ENCODE peak calls at places on chromosomes 4 and X, in seven cellular contexts. F is WERI-Rb-1, V is mucosa of descending colon, L is GM23338, U is upper lobe of left lung, Z is AG10803, R is astrocyte of the spinal cord. A is an unnamed sample.

GRCh38 chr4:62196338-62196737 is 996.2 kb downstream of the ADGRL3 start:
- DNase-seq in F (no peak), L (no peak), Z (no peak), U (no peak), V (no peak), R (no peak), A (no peak)

GRCh38 chrX:41922694-41923171 is 621 bp downstream of the CASK start:
- DNase-seq in V (peak), Z (peak), L (peak), R (no peak), U (no peak), F (peak), A (peak)

GRCh38 chrX:56784666-56785065 is 55.6 kb downstream of the NBDY start:
- DNase-seq in L (no peak), R (no peak), F (no peak), V (no peak), Z (no peak), U (no peak), A (no peak)

GRCh38 chr4:8917868-8918783 is 46.5 kb upstream of the HMX1 start:
- DNase-seq in L (peak), U (peak), V (peak), F (peak), R (peak), Z (peak), A (peak)

GRCh38 chr4:7328913-7329638 is 105.7 kb downstream of the PSAPL1 start:
- DNase-seq in V (no peak), F (no peak), L (no peak), R (peak), Z (peak), U (no peak), A (no peak)

GRCh38 chrX:52426810-52427209 is 58.0 kb downstream of the XAGE2 start:
- DNase-seq in F (no peak), V (no peak), L (no peak), Z (no peak), U (no peak), R (no peak), A (no peak)

GRCh38 chrX:54695816-54696487 is 102.1 kb downstream of the ITIH6 start:
- DNase-seq in Z (no peak), U (no peak), L (no peak), V (no peak), R (no peak), F (no peak), A (no peak)

GRCh38 chrX:15619053-15619772 is 18.5 kb upstream of the ACE2 start:
- DNase-seq in R (peak), V (peak), L (no peak), F (no peak), Z (peak), U (no peak), A (no peak)

GRCh38 chr4:20062054-20062453 is 189.7 kb upstream of the SLIT2 start:
- DNase-seq in L (no peak), F (no peak), V (no peak), U (no peak), Z (peak), R (no peak), A (no peak)

GRCh38 chr4:182369211-182369610 is 126.0 kb downstream of the TENM3 start:
- DNase-seq in Z (peak), R (peak), L (peak), U (no peak), V (no peak), F (no peak), A (no peak)

GRCh38 chr4:37936889-37937498 is 23.2 kb upstream of the PTTG2 start:
- DNase-seq in Z (no peak), R (no peak), L (no peak), V (no peak), U (no peak), F (no peak), A (no peak)

GRCh38 chrX:111395132-111395531 is 16.9 kb downstream of the DCX start:
- DNase-seq in F (no peak), U (no peak), V (no peak), R (no peak), Z (no peak), L (no peak), A (no peak)

GRCh38 chr4:96120206-96120605 is 280.3 kb downstream of the PDHA2 start:
- DNase-seq in L (no peak), F (no peak), V (no peak), R (no peak), Z (no peak), U (no peak), A (no peak)

GRCh38 chr4:102163404-102164140 is 181.7 kb downstream of the SLC39A8 start:
- DNase-seq in L (no peak), Z (no peak), V (no peak), R (no peak), F (no peak), U (no peak), A (no peak)

GRCh38 chr4:130026185-130026584 is 930.2 kb downstream of the C4orf33 start:
- DNase-seq in U (no peak), F (peak), R (no peak), Z (no peak), V (no peak), L (peak), A (no peak)

GRCh38 chr4:879730-880079 is 52.4 kb downstream of the GAK start:
- DNase-seq in L (no peak), Z (no peak), U (no peak), V (no peak), R (no peak), F (no peak), A (no peak)

GRCh38 chrX:134803060-134803459 is 144.8 kb upstream of the PLAC1 start:
- DNase-seq in U (no peak), V (no peak), R (no peak), Z (no peak), L (no peak), F (no peak), A (no peak)

GRCh38 chrX:40156472-40157227 is 58.9 kb upstream of the BCOR start:
- DNase-seq in V (no peak), U (peak), L (peak), F (peak), Z (no peak), R (no peak), A (no peak)

GRCh38 chrX:129686422-129686948 is 31.7 kb upstream of the APLN start:
- DNase-seq in L (no peak), U (no peak), F (no peak), V (no peak), Z (peak), R (no peak), A (no peak)

GRCh38 chrX:50183891-50184290 is 16.9 kb downstream of the AKAP4 start:
- DNase-seq in Z (no peak), F (no peak), V (no peak), L (no peak), U (no peak), R (no peak), A (no peak)

GRCh38 chr4:57095956-57096355 is 14.2 kb downstream of the IGFBP7 start:
- DNase-seq in U (no peak), F (no peak), Z (no peak), L (no peak), V (no peak), R (no peak), A (no peak)

GRCh38 chr4:26489101-26489669 is 1.1 kb downstream of the CCKAR start:
- DNase-seq in R (no peak), L (no peak), V (no peak), U (no peak), F (no peak), Z (no peak), A (no peak)

GRCh38 chr4:15956179-15956850 is 6.7 kb downstream of the FGFBP2 start:
- DNase-seq in F (peak), L (peak), U (no peak), R (peak), V (peak), Z (peak), A (peak)

DNA sequence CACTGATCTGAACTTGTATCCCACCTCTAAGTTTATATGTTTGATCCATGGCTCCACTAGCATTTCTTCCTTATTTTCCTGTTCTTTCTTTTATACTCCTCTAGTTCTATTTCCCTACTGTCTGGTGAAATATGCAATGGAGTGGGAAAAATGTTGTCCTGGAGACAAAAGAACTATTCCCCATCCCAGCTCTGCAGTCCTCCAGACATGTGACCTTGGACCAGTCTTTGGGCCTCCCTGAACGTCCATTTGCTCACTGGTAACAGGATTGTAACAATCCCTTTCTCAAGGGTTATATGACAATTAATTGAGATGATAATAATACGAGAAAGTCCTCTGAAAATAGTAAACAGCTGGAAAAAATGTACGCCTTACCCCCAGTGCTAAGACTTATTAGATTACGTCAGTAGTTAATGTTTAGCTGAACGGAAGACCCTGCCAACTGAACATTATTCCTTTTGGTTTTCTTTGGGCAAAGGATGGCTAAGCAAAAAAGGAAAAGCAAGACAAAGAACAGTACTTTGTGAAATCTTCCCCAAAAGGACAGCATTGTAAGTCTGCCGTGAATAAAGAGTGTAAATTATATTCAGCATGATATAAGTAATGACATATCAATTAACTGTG is 302.3 kb upstream of the PPARGC1A start:
- DNase-seq in R (no peak), Z (no peak), L (no peak), U (no peak), V (no peak), F (no peak), A (no peak)
- TF ChIP-seq CTCF in R (no peak), Z (no peak), L (no peak), U (no peak), V (no peak), F (no peak), A (no peak)

DNA sequence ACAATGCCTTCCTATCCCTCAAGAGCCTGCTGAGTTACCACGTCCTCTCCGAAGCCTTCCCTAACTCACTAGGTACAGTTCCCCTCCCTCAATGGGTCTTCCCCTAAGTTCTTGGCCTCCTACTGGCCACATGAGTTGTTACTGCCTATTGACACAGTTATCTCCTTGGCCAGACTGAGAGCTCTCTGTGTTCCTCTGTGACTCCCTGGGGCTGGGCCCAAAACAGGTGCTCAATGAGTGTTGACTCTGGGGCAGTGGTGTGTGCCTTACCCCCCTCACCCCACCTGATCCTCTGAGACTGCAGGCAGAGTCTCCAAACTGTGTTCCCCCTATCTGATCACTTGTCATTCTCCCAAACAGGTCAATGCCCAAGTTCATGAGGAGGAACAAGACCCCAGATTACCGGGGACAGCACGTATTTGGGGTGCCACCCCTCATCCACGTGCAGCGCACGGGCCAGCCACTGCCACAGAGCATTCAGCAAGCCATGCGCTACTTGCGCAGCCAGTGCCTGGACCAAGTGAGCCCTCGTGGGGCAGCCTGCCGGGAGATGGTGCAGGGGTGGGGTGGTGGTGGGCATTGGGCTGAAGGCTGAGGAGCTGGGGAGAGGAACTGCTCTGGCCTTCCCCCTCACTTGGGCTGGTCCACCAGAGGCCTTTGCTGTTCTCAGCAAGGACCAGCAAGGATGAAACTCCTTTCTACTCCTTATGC is 72.6 kb downstream of the STARD8 start:
- DNase-seq in V (no peak), R (no peak), L (peak), U (peak), Z (no peak), F (no peak), A (no peak)
- TF ChIP-seq CTCF in V (no peak), R (peak), L (peak), U (no peak), Z (peak), F (peak), A (peak)

GRCh38 chrX:104270916-104271512 is 16.3 kb upstream of the ESX1 start:
- DNase-seq in L (peak), V (peak), Z (peak), F (peak), U (no peak), R (peak), A (no peak)

DNA sequence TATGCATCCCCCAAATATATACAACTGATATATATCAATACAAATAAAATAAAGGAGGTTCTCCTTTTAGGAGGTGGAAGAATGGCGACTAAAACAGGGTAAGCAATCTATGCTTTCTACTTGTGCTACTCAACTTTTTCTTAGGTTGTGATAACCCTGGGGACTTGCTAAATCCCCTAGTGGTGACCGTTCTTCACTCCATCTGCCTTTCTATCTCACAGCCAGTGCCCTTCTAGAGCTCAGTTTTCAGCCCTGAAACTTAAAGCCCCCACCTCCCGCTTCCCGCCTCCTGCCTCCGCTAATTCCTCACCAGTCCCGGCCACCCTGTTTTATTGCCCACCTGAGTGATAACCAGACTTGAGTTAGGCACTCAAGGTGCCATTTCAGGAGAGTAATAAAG is 15.5 kb upstream of the ESX1 start:
- DNase-seq in V (no peak), Z (no peak), F (no peak), L (peak), R (no peak), U (no peak), A (no peak)
- TF ChIP-seq CTCF in V (no peak), Z (no peak), F (no peak), L (no peak), R (no peak), U (no peak), A (no peak)

GRCh38 chr4:72876946-72877345 is 192.6 kb downstream of the COX18 start:
- DNase-seq in U (peak), Z (no peak), V (no peak), L (no peak), R (no peak), F (no peak), A (no peak)
- TF ChIP-seq CTCF in U (no peak), Z (no peak), V (no peak), L (no peak), R (no peak), F (no peak), A (no peak)

GRCh38 chr4:108360857-108361820 is 192.4 kb upstream of the LEF1 start:
- DNase-seq in Z (peak), V (no peak), U (peak), L (peak), R (peak), F (no peak), A (no peak)
- TF ChIP-seq CTCF in Z (no peak), V (no peak), U (no peak), L (no peak), R (no peak), F (no peak), A (no peak)

DNA sequence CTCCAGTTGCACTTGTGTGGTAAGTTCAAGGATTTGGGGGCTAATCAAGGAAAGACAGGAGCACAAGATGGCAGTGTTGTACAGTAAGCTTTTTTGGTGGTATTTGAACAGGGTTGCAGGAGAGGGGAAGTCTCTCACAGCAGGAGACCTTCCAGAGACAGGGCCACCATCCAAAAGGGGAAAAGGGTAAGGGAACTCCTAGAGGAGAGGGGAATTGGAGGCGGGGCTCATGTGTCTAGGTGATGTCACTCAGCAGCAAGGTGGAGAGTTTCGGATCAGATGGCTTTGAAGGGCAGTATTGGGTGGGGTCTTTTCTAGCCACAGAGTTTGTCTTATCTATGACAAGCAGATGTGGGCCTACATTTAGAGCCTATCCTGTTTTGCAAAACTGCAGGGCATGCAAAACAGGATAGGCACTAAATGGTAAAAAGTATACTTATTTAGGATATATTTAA is 13.4 kb upstream of the RNF175 start:
- DNase-seq in V (no peak), L (peak), Z (peak), R (no peak), F (peak), U (no peak), A (no peak)
- TF ChIP-seq CTCF in V (no peak), L (peak), Z (peak), R (peak), F (peak), U (no peak), A (no peak)